ENCODE peak calls at places on chromosomes 6 and 20, in five cellular contexts. U is left lung, M is endothelial cell of umbilical vein, R is osteoblast, T is uterus. C is an unnamed sample.

GRCh38 chr6:43708857-43709653 is 21.5 kb upstream of the MRPS18A start:
- DNase-seq in U (no peak), T (peak; percentile 85), M (peak; percentile 56), R (peak; percentile 88), C (no peak)

GRCh38 chr20:18543932-18544331 is 23.3 kb upstream of the SMIM26 start:
- DNase-seq in U (no peak), R (no peak), M (no peak), T (no peak), C (peak; percentile 18)

GRCh38 chr6:130853555-130854183 is 26.5 kb downstream of the SMLR1 start:
- DNase-seq in R (peak; percentile 85), M (no peak), T (no peak), U (no peak), C (no peak)

GRCh38 chr6:153392156-153392555 is 261.1 kb upstream of the RGS17 start:
- DNase-seq in R (no peak), U (no peak), T (no peak), M (no peak), C (no peak)

GRCh38 chr6:87210979-87211378 is 55.6 kb downstream of the ZNF292 start:
- DNase-seq in U (no peak), M (no peak), R (no peak), T (no peak), C (no peak)

GRCh38 chr6:110800839-110801196 is 14.5 kb downstream of the CDK19 start:
- DNase-seq in R (no peak), U (no peak), M (no peak), T (no peak), C (no peak)

GRCh38 chr20:64031822-64032314 is 4.1 kb upstream of the C20orf204 start:
- DNase-seq in R (no peak), T (no peak), M (no peak), U (peak; percentile 70), C (no peak)

GRCh38 chr6:21873562-21873961 is 280.0 kb downstream of the SOX4 start:
- DNase-seq in R (peak; percentile 52), U (no peak), T (peak; percentile 80), M (no peak), C (no peak)

GRCh38 chr20:63553933-63554290 is at the start of gene FNDC11:
- DNase-seq in M (no peak), U (no peak), T (no peak), R (no peak), C (peak; percentile 58)

GRCh38 chr20:19903168-19903676 is 113.9 kb upstream of the NAA20 start:
- DNase-seq in U (no peak), T (no peak), M (peak; percentile 51), R (no peak), C (no peak)

GRCh38 chr20:19895761-19896160 is 121.4 kb upstream of the NAA20 start:
- DNase-seq in M (no peak), T (no peak), R (no peak), U (no peak), C (no peak)

GRCh38 chr20:19897891-19898290 is 119.3 kb upstream of the NAA20 start:
- DNase-seq in U (no peak), T (no peak), M (no peak), R (no peak), C (no peak)

DNA sequence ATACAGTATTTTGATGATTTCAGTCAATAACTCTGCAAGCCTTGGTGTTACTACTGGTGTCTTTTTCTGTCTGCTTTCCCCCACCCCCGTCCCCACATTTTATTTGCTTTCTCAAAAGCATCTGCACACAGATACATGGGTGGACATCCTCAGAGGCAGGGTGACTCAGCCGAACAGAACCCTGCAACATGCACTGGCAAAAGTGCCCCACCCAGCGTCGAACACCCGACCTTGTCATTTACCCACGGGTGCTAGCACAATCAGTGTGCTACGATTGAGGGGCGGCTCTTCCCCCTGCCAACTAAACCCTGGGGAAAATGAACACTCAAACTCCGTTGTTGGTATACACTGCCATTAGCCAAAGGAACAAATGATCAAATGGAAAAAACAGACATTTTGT is 115.9 kb upstream of the NAA20 start:
- DNase-seq in U (no peak), T (no peak), R (no peak), M (no peak), C (no peak)
- TF ChIP-seq CTCF in U (no peak), T (no peak), R (no peak), M (no peak), C (no peak)

GRCh38 chr20:45912344-45912682 is 358 bp upstream of the PLTP start:
- DNase-seq in U (no peak), M (no peak), T (no peak), R (peak; percentile 27), C (no peak)
- H3K4me1 ChIP-seq in U (peaks cover 58% of the 10 kb centered on the region), M (peaks cover 28% of the 10 kb centered on the region), T (no peaks in the 10 kb centered on the region), R (peaks cover 17% of the 10 kb centered on the region), C (peaks cover 13% of the 10 kb centered on the region)

GRCh38 chr20:37364013-37364926 is 18.3 kb downstream of the SRC start:
- DNase-seq in R (no peak), T (peak; percentile 12), M (no peak), U (peak; percentile 41), C (no peak)

GRCh38 chr20:37369846-37370245 is 23.9 kb downstream of the SRC start:
- DNase-seq in T (no peak), U (no peak), R (no peak), M (no peak), C (no peak)

GRCh38 chr20:37365760-37366638 is 20.1 kb downstream of the SRC start:
- DNase-seq in T (no peak), M (no peak), R (peak; percentile 49), U (no peak), C (no peak)

GRCh38 chr20:37364927-37365272 is 19.0 kb downstream of the SRC start:
- DNase-seq in T (no peak), M (no peak), R (peak; percentile 5), U (no peak), C (no peak)

GRCh38 chr20:37366749-37367148 is 20.8 kb downstream of the SRC start:
- DNase-seq in R (no peak), U (no peak), T (no peak), M (no peak), C (no peak)
- H3K4me3 ChIP-seq in R (no peak overlapping the region), U (no peak overlapping the region), T (no peak overlapping the region), M (no peak overlapping the region), C (no peak overlapping the region)

GRCh38 chr6:27812078-27812804 is 100.0 kb downstream of the OR2B2 start:
- DNase-seq in M (no peak), R (no peak), U (no peak), T (no peak), C (no peak)

GRCh38 chr6:27809067-27809938 is 102.9 kb downstream of the OR2B2 start:
- DNase-seq in U (no peak), R (no peak), M (no peak), T (no peak), C (no peak)

GRCh38 chr6:27810768-27811298 is 101.4 kb downstream of the OR2B2 start:
- DNase-seq in U (no peak), M (peak; percentile 25), T (no peak), R (no peak), C (no peak)

GRCh38 chr6:27811383-27811782 is 100.8 kb downstream of the OR2B2 start:
- DNase-seq in U (no peak), M (no peak), R (no peak), T (no peak), C (no peak)

GRCh38 chr6:27809939-27810767 is 102.0 kb downstream of the OR2B2 start:
- DNase-seq in M (peak; percentile 99), T (peak; percentile 84), U (peak; percentile 87), R (peak; percentile 95), C (peak; percentile 78)
- TF ChIP-seq CTCF in M (peak; percentile 25), T (no peak), U (no peak), R (no peak), C (no peak)

GRCh38 chr6:6861346-6861745 is 246.4 kb upstream of the RREB1 start:
- DNase-seq in U (no peak), T (no peak), R (no peak), M (no peak), C (no peak)
- H3K4me1 ChIP-seq in U (peaks cover 60% of the 10 kb centered on the region), T (no peaks in the 10 kb centered on the region), R (peaks cover 9% of the 10 kb centered on the region), M (no peaks in the 10 kb centered on the region), C (peaks cover 35% of the 10 kb centered on the region)

GRCh38 chr20:59749293-59749680 is 144.9 kb downstream of the PHACTR3 start:
- DNase-seq in R (peak; percentile 87), T (no peak), U (no peak), M (no peak), C (peak; percentile 36)
- H3K4me3 ChIP-seq in R (no peak overlapping the region), T (no peak overlapping the region), U (no peak overlapping the region), M (no peak overlapping the region), C (no peak overlapping the region)

DNA sequence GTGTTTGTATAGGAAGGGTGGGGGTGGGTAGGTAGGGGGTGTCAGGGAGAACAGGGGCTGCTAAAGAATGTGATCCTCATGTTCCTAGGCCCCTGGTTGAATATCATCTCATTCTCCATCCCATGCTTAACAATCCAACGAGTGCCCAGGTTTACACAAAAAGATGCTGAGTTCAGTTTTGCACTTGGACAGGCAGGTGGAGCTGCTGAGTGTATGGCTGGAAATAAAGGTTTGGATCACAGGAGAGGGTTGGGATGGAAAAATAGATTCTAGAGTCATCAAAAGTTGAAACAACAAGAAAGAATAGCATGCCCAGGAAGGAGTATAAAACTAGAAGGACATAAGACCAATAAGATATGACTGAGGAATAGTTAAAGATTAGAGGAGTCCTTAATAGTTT is 14.2 kb downstream of the CHD6 start:
- DNase-seq in R (no peak), T (no peak), M (no peak), U (no peak), C (no peak)
- TF ChIP-seq CTCF in R (peak; percentile 8), T (no peak), M (no peak), U (no peak), C (no peak)

GRCh38 chr6:114323784-114324183 is 19.0 kb downstream of the HS3ST5 start:
- DNase-seq in T (no peak), U (no peak), M (no peak), R (no peak), C (no peak)

GRCh38 chr6:114315841-114316595 is 26.8 kb downstream of the HS3ST5 start:
- DNase-seq in M (no peak), T (no peak), U (no peak), R (no peak), C (no peak)

GRCh38 chr6:114319749-114320148 is 23.1 kb downstream of the HS3ST5 start:
- DNase-seq in U (no peak), T (no peak), R (no peak), M (no peak), C (no peak)
- H3K4me1 ChIP-seq in U (no peaks in the 10 kb centered on the region), T (no peaks in the 10 kb centered on the region), R (no peaks in the 10 kb centered on the region), M (no peaks in the 10 kb centered on the region), C (no peaks in the 10 kb centered on the region)

GRCh38 chr6:81749704-81750103 is 2.8 kb downstream of the TENT5A start:
- DNase-seq in U (no peak), R (no peak), T (no peak), M (no peak), C (peak; percentile 61)
- H3K4me3 ChIP-seq in U (peak overlapping the region; percentile 62), R (peak overlapping the region; percentile 91), T (peak overlapping the region; percentile 85), M (no peak overlapping the region), C (peak overlapping the region; percentile 75)

DNA sequence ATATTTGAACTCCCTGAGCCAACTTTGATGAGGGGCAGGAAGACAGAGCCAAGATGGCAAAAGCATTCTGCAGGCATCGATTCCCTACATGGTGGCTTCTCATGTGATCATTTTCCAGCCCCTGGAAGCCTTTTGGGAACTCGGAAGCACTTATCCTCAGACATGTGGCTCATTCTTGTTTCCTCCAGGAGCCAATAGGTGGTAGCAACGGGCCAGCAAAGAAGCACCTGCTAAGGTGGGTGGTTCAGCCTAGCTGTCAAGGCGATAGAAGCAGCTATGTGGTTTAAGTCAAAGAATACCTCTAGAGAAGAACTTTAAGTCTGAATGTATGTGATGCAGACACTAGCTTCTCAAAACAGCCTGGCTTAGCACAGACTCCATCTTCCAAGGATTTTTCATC is 64.9 kb upstream of the PAX1 start:
- DNase-seq in T (no peak), M (no peak), U (no peak), R (no peak), C (no peak)
- TF ChIP-seq CTCF in T (no peak), M (no peak), U (no peak), R (no peak), C (no peak)

C was measured in heart right ventricle.